ENCODE peak calls at places on chromosomes 16 and 17, in nine cellular contexts. G is mesendoderm; U is GM12865; I is fibroblast of the conjunctiva; W is NCI-H1694; Q is AG09319; B is CD8-positive, alpha-beta T cell; P is iris pigment epithelial cell; V is HuH-7.5. A is an unnamed sample.
A peak's percentile ranks its signal among the peaks of the same experiment; 100 is the strongest.

GRCh38 chr16:57284206-57284951 is at the start of gene PLLP:
- DNase-seq in Q (no peak), V (peak; percentile 79), B (no peak), W (no peak), I (no peak), U (peak; percentile 37), G (peak; percentile 59), P (peak; percentile 42), A (no peak)

GRCh38 chr17:79562117-79562805 is 48.6 kb downstream of the RBFOX3 start:
- DNase-seq in G (no peak), B (no peak), P (no peak), Q (no peak), W (no peak), V (no peak), U (no peak), I (no peak), A (no peak)

GRCh38 chr16:57226701-57227621 is 18.1 kb upstream of the ARL2BP start:
- DNase-seq in W (no peak), V (no peak), U (no peak), I (no peak), G (peak; percentile 14), Q (no peak), P (no peak), B (no peak), A (no peak)

GRCh38 chr17:44346064-44346844 is 1.2 kb downstream of the GRN start:
- DNase-seq in P (no peak), U (no peak), I (no peak), Q (no peak), B (no peak), G (no peak), V (no peak), W (no peak), A (no peak)

GRCh38 chr17:29615048-29615385 is 7.7 kb downstream of the CORO6 start:
- DNase-seq in V (peak; percentile 68), I (no peak), B (peak; percentile 51), W (no peak), Q (no peak), U (no peak), P (peak; percentile 40), G (no peak), A (no peak)

GRCh38 chr16:1054660-1055556 is 17.6 kb upstream of the SSTR5 start:
- DNase-seq in G (peak; percentile 54), I (peak; percentile 23), W (no peak), Q (no peak), P (peak; percentile 49), V (peak; percentile 88), U (peak; percentile 21), B (no peak), A (peak; percentile 9)

GRCh38 chr17:47693667-47694017 is 319 bp upstream of the TBKBP1 start:
- DNase-seq in U (no peak), P (no peak), Q (no peak), W (no peak), V (peak; percentile 55), B (no peak), G (no peak), I (no peak), A (no peak)

GRCh38 chr16:85995591-85996461 is 96.9 kb downstream of the IRF8 start:
- DNase-seq in Q (no peak), U (peak; percentile 82), G (no peak), I (no peak), P (no peak), W (no peak), V (no peak), B (no peak), A (no peak)

GRCh38 chr16:75660726-75661302 is 13.2 kb downstream of the TERF2IP start:
- DNase-seq in B (no peak), U (no peak), G (no peak), V (no peak), Q (no peak), W (no peak), I (no peak), P (no peak), A (no peak)

GRCh38 chr16:89697161-89697615 is 4.3 kb downstream of the SPATA2L start:
- DNase-seq in Q (no peak), P (no peak), V (peak; percentile 31), B (no peak), I (no peak), G (no peak), W (no peak), U (no peak), A (no peak)

GRCh38 chr17:17682737-17683675 is 1.7 kb downstream of the RAI1 start:
- DNase-seq in U (peak; percentile 69), V (no peak), G (peak; percentile 84), W (peak; percentile 56), P (peak; percentile 92), I (peak; percentile 79), Q (peak; percentile 73), B (peak; percentile 40), A (no peak)

GRCh38 chr16:75248142-75248535 is 3.3 kb downstream of the BCAR1 start:
- DNase-seq in G (no peak), U (no peak), B (no peak), V (no peak), I (no peak), W (no peak), P (no peak), Q (no peak), A (peak; percentile 75)

GRCh38 chr17:35023538-35023937 is 40.0 kb downstream of the RFFL start:
- DNase-seq in P (peak; percentile 34), W (no peak), G (no peak), B (no peak), U (no peak), Q (no peak), V (no peak), I (no peak), A (no peak)

GRCh38 chr17:48612854-48613691 is 2.0 kb downstream of the HOXB8 start:
- DNase-seq in I (no peak), U (peak; percentile 40), Q (no peak), V (peak; percentile 61), B (no peak), P (no peak), G (peak; percentile 76), W (peak; percentile 30), A (no peak)

GRCh38 chr16:68130520-68130919 is 45.4 kb downstream of the NFATC3 start:
- DNase-seq in W (no peak), I (no peak), U (no peak), G (no peak), V (no peak), B (no peak), P (no peak), Q (no peak), A (no peak)

GRCh38 chr16:85445779-85446222 is 167.3 kb upstream of the GSE1 start:
- DNase-seq in Q (no peak), P (no peak), W (peak; percentile 98), V (no peak), B (no peak), G (no peak), U (no peak), I (no peak), A (no peak)

GRCh38 chr16:21104124-21104860 is 46.4 kb downstream of the DNAH3 start:
- DNase-seq in I (no peak), W (no peak), G (no peak), P (peak; percentile 77), Q (no peak), U (no peak), V (no peak), B (no peak), A (peak; percentile 7)

GRCh38 chr17:7132511-7133094 is 18.0 kb upstream of the ASGR2 start:
- DNase-seq in V (no peak), U (peak; percentile 91), G (peak; percentile 97), Q (no peak), W (no peak), I (no peak), P (no peak), B (peak; percentile 28), A (no peak)

GRCh38 chr17:75783803-75784472 is 668 bp upstream of the UNK start:
- DNase-seq in U (no peak), V (no peak), W (no peak), Q (no peak), B (no peak), G (no peak), I (no peak), P (no peak), A (no peak)

GRCh38 chr17:76912585-76912984 is 44.4 kb downstream of the MGAT5B start:
- DNase-seq in V (no peak), I (no peak), G (no peak), U (no peak), P (no peak), B (no peak), W (peak; percentile 67), Q (no peak), A (no peak)

GRCh38 chr16:4116328-4117249 is at the start of gene ADCY9:
- DNase-seq in I (peak; percentile 29), G (peak; percentile 86), Q (no peak), U (peak; percentile 75), B (peak; percentile 31), P (peak; percentile 79), W (peak; percentile 33), V (peak; percentile 99), A (peak; percentile 37)

GRCh38 chr17:34633760-34634159 is 54.4 kb downstream of the TMEM132E start:
- DNase-seq in G (no peak), V (no peak), Q (no peak), P (no peak), W (no peak), U (no peak), I (no peak), B (no peak), A (no peak)

GRCh38 chr16:77299395-77299794 is 100.2 kb downstream of the SYCE1L start:
- DNase-seq in Q (no peak), G (no peak), P (no peak), B (no peak), U (peak; percentile 9), W (no peak), I (no peak), V (no peak), A (no peak)

GRCh38 chr17:53896047-53896446 is 73.3 kb downstream of the KIF2B start:
- DNase-seq in B (no peak), G (peak; percentile 5), Q (no peak), I (no peak), U (no peak), W (no peak), V (no peak), P (no peak), A (no peak)

GRCh38 chr16:83058376-83058775 is 431.6 kb downstream of the CDH13 start:
- DNase-seq in B (no peak), Q (no peak), P (no peak), V (no peak), U (no peak), I (no peak), W (no peak), G (no peak), A (no peak)

GRCh38 chr17:50557265-50558029 is 3.1 kb upstream of the CACNA1G start:
- DNase-seq in V (no peak), B (no peak), G (no peak), U (no peak), W (no peak), P (no peak), I (no peak), Q (no peak), A (no peak)

GRCh38 chr17:77867308-77867781 is 91.2 kb upstream of the TNRC6C start:
- DNase-seq in P (no peak), V (no peak), U (peak; percentile 41), Q (no peak), B (no peak), I (no peak), W (no peak), G (no peak), A (no peak)

GRCh38 chr17:2194778-2195417 is 108.7 kb downstream of the SMG6 start:
- DNase-seq in V (no peak), U (no peak), B (no peak), Q (no peak), G (peak; percentile 94), I (no peak), P (peak; percentile 18), W (no peak), A (no peak)

GRCh38 chr17:75876190-75876937 is 2.0 kb downstream of the TRIM47 start:
- DNase-seq in P (no peak), V (peak; percentile 66), I (no peak), Q (no peak), G (peak; percentile 74), B (peak; percentile 41), W (no peak), U (peak; percentile 69), A (no peak)

GRCh38 chr16:7363397-7364053 is 30.9 kb downstream of the RBFOX1 start:
- DNase-seq in W (no peak), B (no peak), I (no peak), P (no peak), U (no peak), Q (no peak), G (no peak), V (no peak), A (no peak)

GRCh38 chr17:57955183-57955952 is at the start of gene CUEDC1:
- DNase-seq in U (peak; percentile 54), P (peak; percentile 62), V (peak; percentile 82), G (peak; percentile 67), I (no peak), Q (no peak), W (peak; percentile 10), B (peak; percentile 29), A (no peak)

A was measured in foreskin melanocyte.